ENCODE peak calls at places on chromosomes 1 and 21, in six cellular contexts. G is CD4-positive, alpha-beta T cell; S is B cell; U is ovary; T is upper lobe of left lung; Q is HFF-Myc. F is an unnamed sample.

GRCh38 chr1:53766766-53767409 is 27.9 kb upstream of the GLIS1 start:
- DNase-seq in G (no peak), S (no peak), U (no peak), T (no peak), Q (no peak), F (no peak)

GRCh38 chr1:72485786-72486185 is 203.4 kb upstream of the NEGR1 start:
- DNase-seq in G (no peak), S (no peak), U (no peak), T (no peak), Q (peak; percentile 12), F (no peak)

GRCh38 chr1:21933397-21934248 is 3.5 kb downstream of the HSPG2 start:
- DNase-seq in G (no peak), S (no peak), U (peak; percentile 57), T (peak; percentile 62), Q (no peak), F (peak; percentile 46)

GRCh38 chr1:228210076-228210651 is 2.3 kb downstream of the OBSCN start:
- DNase-seq in G (no peak), S (no peak), U (no peak), T (peak; percentile 66), Q (no peak), F (no peak)

GRCh38 chr1:110798691-110799256 is 74.2 kb upstream of the CD53 start:
- DNase-seq in G (no peak), S (no peak), U (no peak), T (no peak), Q (no peak), F (no peak)

GRCh38 chr21:42373908-42374455 is 7.6 kb upstream of the TFF1 start:
- DNase-seq in G (no peak), S (no peak), U (no peak), T (peak; percentile 46), Q (no peak), F (no peak)

GRCh38 chr1:119008483-119009299 is 20.5 kb upstream of the TBX15 start:
- DNase-seq in G (no peak), S (no peak), U (no peak), T (no peak), Q (peak; percentile 27), F (peak; percentile 70)

GRCh38 chr21:40846566-40847411 is at the start of gene DSCAM:
- DNase-seq in G (no peak), S (no peak), U (no peak), T (peak; percentile 78), Q (no peak), F (peak; percentile 24)

GRCh38 chr1:172185206-172185605 is 235.3 kb upstream of the C1orf105 start:
- DNase-seq in G (no peak), S (peak; percentile 64), U (no peak), T (no peak), Q (no peak), F (no peak)

GRCh38 chr21:45033791-45034555 is 40.4 kb upstream of the ADARB1 start:
- DNase-seq in G (no peak), S (no peak), U (no peak), T (peak; percentile 67), Q (no peak), F (no peak)

GRCh38 chr1:10795305-10796021 is 983 bp downstream of the CASZ1 start:
- DNase-seq in G (no peak), S (no peak), U (no peak), T (peak; percentile 81), Q (no peak), F (peak; percentile 30)

GRCh38 chr1:97200627-97201026 is 479.0 kb downstream of the PTBP2 start:
- DNase-seq in G (no peak), S (no peak), U (no peak), T (no peak), Q (no peak), F (no peak)

GRCh38 chr1:109790735-109791494 is 27.2 kb upstream of the EPS8L3 start:
- DNase-seq in G (peak; percentile 79), S (peak; percentile 40), U (no peak), T (no peak), Q (no peak), F (peak; percentile 66)

GRCh38 chr1:184860985-184861754 is 106.5 kb upstream of the EDEM3 start:
- DNase-seq in G (no peak), S (no peak), U (no peak), T (no peak), Q (peak; percentile 32), F (no peak)

GRCh38 chr1:224736619-224737352 is 120.7 kb downstream of the CNIH3 start:
- DNase-seq in G (no peak), S (no peak), U (no peak), T (no peak), Q (no peak), F (no peak)

GRCh38 chr1:32023351-32023750 is 9.7 kb downstream of the KHDRBS1 start:
- DNase-seq in G (no peak), S (no peak), U (no peak), T (no peak), Q (no peak), F (no peak)

DNA sequence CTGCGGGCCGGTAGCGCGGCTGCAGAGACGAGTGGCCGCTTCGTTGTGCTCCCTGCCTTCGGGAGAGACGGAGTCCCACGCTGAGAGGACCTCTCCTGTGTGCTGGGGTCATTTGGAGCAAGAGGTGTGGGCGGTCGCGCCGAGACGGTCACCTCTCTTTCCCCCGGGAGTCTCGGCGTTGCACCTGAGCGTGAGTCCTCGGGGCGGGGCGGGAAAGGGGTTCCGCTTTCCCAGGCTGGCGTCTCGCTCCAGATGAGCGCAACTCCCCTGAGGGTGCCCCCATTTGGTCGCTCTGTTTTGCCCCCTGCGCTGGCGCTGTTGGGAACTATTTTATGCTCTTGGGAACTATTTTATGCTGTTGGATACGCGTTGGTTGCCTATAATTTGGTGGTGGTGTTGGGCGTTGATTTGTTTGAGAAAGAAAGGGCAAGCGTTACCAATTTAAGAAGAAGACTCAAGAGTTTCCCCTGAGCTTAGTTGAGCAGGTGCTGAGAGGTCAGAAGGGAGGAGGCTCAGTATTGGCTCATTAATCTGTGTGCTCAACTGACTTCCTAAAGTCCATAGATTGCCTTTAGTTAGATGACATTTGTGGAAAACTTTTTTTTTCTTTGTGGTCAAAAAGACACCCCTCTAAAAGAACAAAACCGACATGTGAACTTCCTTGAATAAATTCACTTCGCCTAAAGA is 683 bp downstream of the LRRC8B start:
- DNase-seq in G (peak; percentile 23), S (peak; percentile 76), U (no peak), T (no peak), Q (no peak), F (peak; percentile 30)
- TF ChIP-seq CTCF in G (no peak), S (no peak), U (no peak), T (no peak), Q (no peak), F (no peak)

GRCh38 chr1:15739259-15739658 is 3.0 kb upstream of the TMEM82 start:
- DNase-seq in G (no peak), S (no peak), U (no peak), T (peak; percentile 78), Q (no peak), F (no peak)

GRCh38 chr1:15739745-15740144 is 2.6 kb upstream of the TMEM82 start:
- DNase-seq in G (no peak), S (no peak), U (no peak), T (no peak), Q (no peak), F (no peak)

GRCh38 chr1:15742339-15742801 is at the start of gene TMEM82:
- DNase-seq in G (no peak), S (no peak), U (no peak), T (no peak), Q (no peak), F (no peak)

GRCh38 chr1:15741183-15741850 is 982 bp upstream of the TMEM82 start:
- DNase-seq in G (peak; percentile 64), S (peak; percentile 79), U (peak; percentile 88), T (peak; percentile 85), Q (peak; percentile 15), F (peak; percentile 75)

GRCh38 chr1:15740833-15741182 is 1.5 kb upstream of the TMEM82 start:
- DNase-seq in G (no peak), S (no peak), U (no peak), T (peak; percentile 60), Q (no peak), F (no peak)
- TF ChIP-seq CTCF in G (no peak), S (no peak), U (no peak), T (no peak), Q (no peak), F (no peak)

DNA sequence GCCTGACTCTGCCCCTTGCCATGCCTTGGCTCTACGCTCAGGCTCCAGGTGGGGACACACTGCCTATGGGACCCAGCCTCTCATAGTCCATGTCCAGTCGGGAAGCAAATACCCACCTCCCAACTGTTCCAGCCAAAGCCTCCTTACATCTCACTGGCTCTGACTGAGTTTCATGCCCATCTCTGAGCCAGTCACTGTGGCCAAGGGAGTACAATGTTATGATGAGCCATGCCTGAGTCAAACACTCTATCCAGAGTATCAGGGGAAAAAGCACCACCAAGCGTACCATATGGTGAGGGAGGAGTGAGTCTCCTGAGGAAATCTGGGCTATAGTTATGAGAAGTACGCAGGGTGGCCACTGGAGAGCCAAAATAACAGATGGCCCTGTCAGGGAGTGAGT is 236.7 kb upstream of the GJB5 start:
- DNase-seq in G (no peak), S (no peak), U (no peak), T (no peak), Q (no peak), F (no peak)
- TF ChIP-seq CTCF in G (no peak), S (no peak), U (no peak), T (no peak), Q (no peak), F (no peak)

GRCh38 chr1:59006932-59007331 is 223.1 kb upstream of the JUN start:
- DNase-seq in G (no peak), S (no peak), U (no peak), T (no peak), Q (no peak), F (no peak)
- TF ChIP-seq CTCF in G (no peak), S (no peak), U (no peak), T (no peak), Q (no peak), F (no peak)

DNA sequence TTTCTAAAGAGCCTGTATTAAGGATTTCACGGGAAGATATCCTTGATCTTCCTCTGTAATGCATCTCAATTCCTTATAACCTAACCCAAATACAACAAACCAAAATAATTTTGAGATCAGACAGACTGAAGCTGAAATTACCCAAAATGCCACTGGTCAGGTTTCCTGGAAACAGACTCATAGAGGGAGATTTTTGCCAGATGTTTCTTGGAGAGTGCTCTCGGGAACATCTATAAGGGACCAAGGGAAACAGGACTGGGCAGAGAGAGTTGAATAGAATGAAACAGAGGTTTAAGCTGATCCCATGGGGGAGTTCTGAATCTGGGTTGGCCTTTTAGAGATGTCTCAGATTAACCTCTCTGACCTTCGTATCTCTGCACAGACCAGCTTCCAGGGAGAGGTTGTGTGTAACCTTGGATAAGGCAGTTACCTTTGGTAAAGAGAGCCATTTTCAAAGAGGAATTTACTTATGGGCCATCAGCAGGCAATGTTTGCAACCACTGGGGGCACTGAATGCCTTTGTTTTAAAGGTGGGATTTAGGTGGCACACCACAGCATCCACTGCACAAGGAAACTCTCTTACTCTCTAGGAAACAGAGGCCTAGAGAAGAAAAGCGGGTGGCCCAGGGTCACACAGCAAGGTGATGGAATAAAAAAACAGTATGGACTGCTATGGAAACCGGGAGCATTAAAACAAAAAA is 130.8 kb upstream of the SGIP1 start:
- DNase-seq in G (no peak), S (no peak), U (no peak), T (no peak), Q (no peak), F (no peak)
- TF ChIP-seq CTCF in G (no peak), S (no peak), U (no peak), T (no peak), Q (peak; percentile 5), F (no peak)